ENCODE peak calls at places on chromosomes 6 and 20, in eight cellular contexts. T is stimulated activated CD4-positive, alpha-beta T cell treated with anti-CD3 and anti-CD28 coated beads, Interleukin-12 subunit alpha, Interleukin-12 subunit beta, amount 100 ng/mL, for 4 hours; Q is mucosa of gallbladder; X is foreskin melanocyte; D is natural killer cell; K is ascending aorta; E is amniotic stem cell; U is AG08396. G is an unnamed sample.
A peak's percentile ranks its signal among the peaks of the same experiment; 100 is the strongest.

GRCh38 chr6:91083226-91083625 is 496.4 kb upstream of the MAP3K7 start:
- DNase-seq in T (no peak), X (no peak), U (no peak), E (no peak), D (no peak), Q (no peak), K (no peak), G (no peak)

GRCh38 chr20:43969501-43969900 is 54.8 kb downstream of the TOX2 start:
- DNase-seq in Q (no peak), E (no peak), K (no peak), T (no peak), X (no peak), D (no peak), U (no peak), G (no peak)

GRCh38 chr6:20367716-20368485 is 33.8 kb upstream of the E2F3 start:
- DNase-seq in X (no peak), D (no peak), K (no peak), T (no peak), Q (no peak), E (no peak), U (no peak), G (no peak)

GRCh38 chr6:148223424-148223842 is 119.2 kb upstream of the SASH1 start:
- DNase-seq in T (no peak), Q (no peak), U (no peak), K (no peak), D (no peak), E (peak; percentile 20), X (peak; percentile 76), G (no peak)

GRCh38 chr6:49072146-49072545 is 390.9 kb downstream of the MMUT start:
- DNase-seq in K (no peak), X (no peak), D (no peak), Q (no peak), T (no peak), E (no peak), U (no peak), G (no peak)

GRCh38 chr6:16751251-16751946 is 9.9 kb downstream of the ATXN1 start:
- DNase-seq in U (no peak), K (no peak), X (no peak), T (no peak), Q (no peak), E (no peak), D (no peak), G (no peak)

GRCh38 chr20:41991412-41991811 is 373.2 kb upstream of the CHD6 start:
- DNase-seq in T (no peak), X (no peak), U (no peak), E (no peak), K (no peak), D (no peak), Q (no peak), G (no peak)

GRCh38 chr6:108955329-108955949 is 107.2 kb downstream of the ARMC2 start:
- DNase-seq in E (no peak), D (no peak), Q (no peak), K (no peak), U (no peak), X (no peak), T (no peak), G (no peak)

GRCh38 chr20:9392892-9393857 is 121.2 kb upstream of the LAMP5 start:
- DNase-seq in T (no peak), Q (peak; percentile 64), X (peak; percentile 23), D (no peak), K (peak; percentile 32), U (peak; percentile 86), E (peak; percentile 57), G (peak; percentile 22)

GRCh38 chr6:63802606-63803206 is 167.1 kb downstream of the PHF3 start:
- DNase-seq in U (no peak), E (no peak), K (no peak), D (no peak), T (no peak), X (no peak), Q (no peak), G (no peak)

GRCh38 chr20:10784337-10785183 is 110.8 kb upstream of the JAG1 start:
- DNase-seq in Q (no peak), E (no peak), T (no peak), K (no peak), D (no peak), X (no peak), U (no peak), G (no peak)

G was measured in GOT3.